ENCODE peak calls at places on chromosomes 7 and 10, in four cellular contexts. One of them, this sample, is unnamed.

GRCh38 chr7:1859266-1860035 is 189.4 kb downstream of the ELFN1 start:
- DNase-seq in A549: no peak
- DNase-seq in K562: no peak
- DNase-seq in HepG2: no peak
- DNase-seq in this sample: no peak

GRCh38 chr10:14653271-14654161 is 121.2 kb downstream of the FAM107B start:
- DNase-seq in A549: peak
- DNase-seq in K562: no peak
- DNase-seq in HepG2: no peak
- DNase-seq in this sample: peak

GRCh38 chr10:93656155-93656554 is 43.8 kb downstream of the PDE6C start:
- DNase-seq in K562: no peak
- DNase-seq in A549: peak
- DNase-seq in HepG2: no peak
- DNase-seq in this sample: no peak

GRCh38 chr7:68718059-68718685 is 880.1 kb upstream of the AUTS2 start:
- DNase-seq in A549: no peak
- DNase-seq in K562: no peak
- DNase-seq in HepG2: no peak
- DNase-seq in this sample: no peak

GRCh38 chr7:141785711-141786552 is 4.1 kb upstream of the TAS2R5 start:
- DNase-seq in A549: peak
- DNase-seq in HepG2: peak
- DNase-seq in K562: peak
- DNase-seq in this sample: peak

GRCh38 chr7:768881-769504 is 41.9 kb upstream of the PRKAR1B start:
- DNase-seq in HepG2: no peak
- DNase-seq in A549: no peak
- DNase-seq in K562: peak
- DNase-seq in this sample: no peak

GRCh38 chr10:127612-128432 is 7.4 kb upstream of the ZMYND11 start:
- DNase-seq in K562: no peak
- DNase-seq in HepG2: no peak
- DNase-seq in A549: no peak
- DNase-seq in this sample: no peak

GRCh38 chr7:131098527-131098926 is 229.1 kb upstream of the MKLN1 start:
- DNase-seq in HepG2: no peak
- DNase-seq in A549: no peak
- DNase-seq in K562: no peak
- DNase-seq in this sample: no peak

GRCh38 chr10:69768386-69768785 is 33.3 kb upstream of the COL13A1 start:
- DNase-seq in A549: no peak
- DNase-seq in K562: no peak
- DNase-seq in HepG2: no peak
- DNase-seq in this sample: no peak

GRCh38 chr10:97243836-97244235 is 48.6 kb downstream of the ARHGAP19 start:
- DNase-seq in HepG2: no peak
- DNase-seq in A549: no peak
- DNase-seq in K562: no peak
- DNase-seq in this sample: no peak

GRCh38 chr10:44650576-44651394 is 260.4 kb upstream of the TMEM72 start:
- DNase-seq in HepG2: no peak
- DNase-seq in A549: no peak
- DNase-seq in K562: no peak
- DNase-seq in this sample: no peak

GRCh38 chr7:25173184-25173583 is 48.1 kb upstream of the CYCS start:
- DNase-seq in A549: no peak
- DNase-seq in HepG2: no peak
- DNase-seq in K562: no peak
- DNase-seq in this sample: no peak

GRCh38 chr10:122815458-122815857 is 30.2 kb downstream of the CUZD1 start:
- DNase-seq in HepG2: no peak
- DNase-seq in K562: no peak
- DNase-seq in A549: no peak
- DNase-seq in this sample: no peak

GRCh38 chr10:83012866-83013265 is 1126.4 kb upstream of the GHITM start:
- DNase-seq in A549: no peak
- DNase-seq in HepG2: no peak
- DNase-seq in K562: no peak
- DNase-seq in this sample: no peak

GRCh38 chr7:94395141-94396041 is 696 bp downstream of the COL1A2 start:
- DNase-seq in A549: peak
- DNase-seq in K562: peak
- DNase-seq in HepG2: peak
- DNase-seq in this sample: peak

GRCh38 chr10:32204606-32205005 is 142.4 kb downstream of the EPC1 start:
- DNase-seq in HepG2: no peak
- DNase-seq in A549: no peak
- DNase-seq in K562: no peak
- DNase-seq in this sample: no peak

GRCh38 chr10:77592946-77593636 is 44.5 kb downstream of the KCNMA1 start:
- DNase-seq in A549: peak
- DNase-seq in HepG2: no peak
- DNase-seq in K562: peak
- DNase-seq in this sample: peak

GRCh38 chr7:82605247-82605864 is 161.8 kb upstream of the CACNA2D1 start:
- DNase-seq in K562: peak
- DNase-seq in A549: peak
- DNase-seq in HepG2: peak
- DNase-seq in this sample: peak

GRCh38 chr10:128739937-128740336 is 613.7 kb upstream of the MKI67 start:
- DNase-seq in HepG2: no peak
- DNase-seq in A549: peak
- DNase-seq in K562: peak
- DNase-seq in this sample: no peak

GRCh38 chr10:77700086-77700485 is 62.5 kb upstream of the KCNMA1 start:
- DNase-seq in K562: no peak
- DNase-seq in HepG2: no peak
- DNase-seq in A549: no peak
- DNase-seq in this sample: no peak

GRCh38 chr10:102247724-102248123 is 2.4 kb downstream of the GBF1 start:
- DNase-seq in A549: no peak
- DNase-seq in K562: no peak
- DNase-seq in HepG2: no peak
- DNase-seq in this sample: no peak

GRCh38 chr7:116142850-116143249 is 67.5 kb upstream of the TES start:
- DNase-seq in HepG2: no peak
- DNase-seq in A549: no peak
- DNase-seq in K562: no peak
- DNase-seq in this sample: no peak

GRCh38 chr7:82810558-82811259 is 352.0 kb downstream of the PCLO start:
- DNase-seq in K562: peak
- DNase-seq in A549: peak
- DNase-seq in HepG2: peak
- DNase-seq in this sample: peak

GRCh38 chr10:37754538-37755323 is 102.7 kb downstream of the ZNF248 start:
- DNase-seq in K562: peak
- DNase-seq in HepG2: peak
- DNase-seq in A549: peak
- DNase-seq in this sample: no peak

GRCh38 chr7:41760293-41760692 is 57.4 kb upstream of the INHBA start:
- DNase-seq in A549: no peak
- DNase-seq in K562: no peak
- DNase-seq in HepG2: no peak
- DNase-seq in this sample: peak

GRCh38 chr7:137985253-137985896 is 16.5 kb downstream of the CREB3L2 start:
- DNase-seq in HepG2: peak
- DNase-seq in K562: no peak
- DNase-seq in A549: no peak
- DNase-seq in this sample: peak

GRCh38 chr7:69683002-69683401 is 84.7 kb downstream of the AUTS2 start:
- DNase-seq in HepG2: no peak
- DNase-seq in K562: no peak
- DNase-seq in A549: no peak
- DNase-seq in this sample: no peak

GRCh38 chr10:16996530-16996964 is 133.1 kb downstream of the CUBN start:
- DNase-seq in K562: no peak
- DNase-seq in A549: no peak
- DNase-seq in HepG2: no peak
- DNase-seq in this sample: peak

GRCh38 chr10:98265403-98266378 is 2.3 kb downstream of the LOXL4 start:
- DNase-seq in K562: no peak
- DNase-seq in HepG2: no peak
- DNase-seq in A549: no peak
- DNase-seq in this sample: no peak

GRCh38 chr7:18555968-18556367 is 60.4 kb downstream of the HDAC9 start:
- DNase-seq in A549: no peak
- DNase-seq in K562: no peak
- DNase-seq in HepG2: no peak
- DNase-seq in this sample: no peak

GRCh38 chr10:130714700-130715467 is 578.7 kb downstream of the GLRX3 start:
- DNase-seq in HepG2: no peak
- DNase-seq in A549: no peak
- DNase-seq in K562: no peak
- DNase-seq in this sample: no peak

GRCh38 chr10:122113161-122113944 is 124.4 kb downstream of the TACC2 start:
- DNase-seq in K562: no peak
- DNase-seq in A549: peak
- DNase-seq in HepG2: peak
- DNase-seq in this sample: peak

GRCh38 chr10:51423121-51423452 is 276.3 kb downstream of the CSTF2T start:
- DNase-seq in A549: no peak
- DNase-seq in HepG2: no peak
- DNase-seq in K562: no peak
- DNase-seq in this sample: no peak

GRCh38 chr10:50623299-50624153 is at the start of gene SGMS1:
- DNase-seq in K562: peak
- DNase-seq in A549: peak
- DNase-seq in HepG2: peak
- DNase-seq in this sample: peak

GRCh38 chr7:151454306-151454705 is 14.4 kb upstream of the CRYGN start:
- DNase-seq in K562: no peak
- DNase-seq in HepG2: no peak
- DNase-seq in A549: no peak
- DNase-seq in this sample: no peak

GRCh38 chr10:116001266-116001857 is 271.6 kb downstream of the GFRA1 start:
- DNase-seq in A549: no peak
- DNase-seq in HepG2: no peak
- DNase-seq in K562: no peak
- DNase-seq in this sample: no peak

GRCh38 chr7:85529831-85530230 is 343.0 kb upstream of the SEMA3D start:
- DNase-seq in HepG2: no peak
- DNase-seq in A549: no peak
- DNase-seq in K562: no peak
- DNase-seq in this sample: peak

GRCh38 chr7:44538798-44539668 is 2.1 kb downstream of the NPC1L1 start:
- DNase-seq in K562: no peak
- DNase-seq in HepG2: no peak
- DNase-seq in A549: no peak
- DNase-seq in this sample: no peak

GRCh38 chr10:103905441-103905840 is 12.5 kb downstream of the STN1 start:
- DNase-seq in K562: no peak
- DNase-seq in A549: no peak
- DNase-seq in HepG2: no peak
- DNase-seq in this sample: no peak
- H3K4me3 ChIP-seq in K562: no peak
- H3K4me3 ChIP-seq in A549: no peak
- H3K4me3 ChIP-seq in HepG2: no peak
- H3K4me3 ChIP-seq in this sample: no peak

GRCh38 chr10:21100871-21101514 is 203.9 kb upstream of the NEBL start:
- DNase-seq in HepG2: no peak
- DNase-seq in K562: no peak
- DNase-seq in A549: no peak
- DNase-seq in this sample: no peak
- TF ChIP-seq MAZ in HepG2: no peak
- TF ChIP-seq MAZ in K562: no peak
- TF ChIP-seq MAZ in A549: no peak
- TF ChIP-seq MAZ in this sample: no peak

DNA sequence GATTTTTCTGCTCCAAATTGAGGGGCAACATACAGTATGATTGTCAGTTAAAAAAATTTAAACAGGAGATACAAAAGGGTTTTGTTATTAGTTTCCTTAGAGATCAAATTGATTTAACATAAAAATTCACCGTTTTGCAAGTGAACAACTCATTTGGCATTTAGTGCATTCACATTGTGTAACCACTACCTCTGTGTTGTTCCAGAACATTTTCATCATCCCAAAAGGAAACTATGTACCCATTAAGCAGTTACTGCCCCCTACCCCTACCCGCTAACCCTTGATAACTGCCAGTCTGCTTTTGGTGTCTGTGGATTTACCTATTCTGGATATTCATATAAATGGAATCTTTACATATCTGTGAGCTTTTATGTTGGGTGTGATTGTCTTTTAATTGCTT is 3.1 kb downstream of the ZRANB1 start:
- DNase-seq in A549: no peak
- DNase-seq in HepG2: no peak
- DNase-seq in K562: no peak
- DNase-seq in this sample: peak
- H3K4me3 ChIP-seq in A549: no peak
- H3K4me3 ChIP-seq in HepG2: no peak
- H3K4me3 ChIP-seq in K562: no peak
- H3K4me3 ChIP-seq in this sample: no peak

GRCh38 chr10:80118669-80119068 is 13.9 kb upstream of the PLAC9 start:
- DNase-seq in HepG2: no peak
- DNase-seq in K562: no peak
- DNase-seq in A549: no peak
- DNase-seq in this sample: no peak
- TF ChIP-seq MAZ in HepG2: no peak
- TF ChIP-seq MAZ in K562: no peak
- TF ChIP-seq MAZ in A549: no peak
- TF ChIP-seq MAZ in this sample: no peak

DNA sequence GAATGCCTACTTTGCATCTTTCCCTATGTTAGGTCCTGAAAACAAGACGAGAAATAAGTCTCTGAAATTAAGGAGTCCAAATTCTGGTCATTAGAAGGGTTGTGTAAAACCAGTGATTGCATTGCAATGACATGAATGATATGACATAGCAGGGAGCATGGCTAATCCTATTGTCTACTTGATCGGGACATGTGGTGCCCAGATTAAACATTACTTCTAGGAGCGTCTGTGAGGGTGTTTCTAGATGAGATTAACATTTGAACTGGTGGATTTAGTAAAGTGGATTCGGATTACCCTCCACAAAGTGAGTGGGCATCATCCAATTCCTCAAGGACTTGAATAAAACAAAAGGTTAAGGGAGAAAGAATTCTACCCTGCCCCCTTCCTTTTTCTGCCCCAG is 434.9 kb upstream of the KLF6 start:
- DNase-seq in A549: no peak
- DNase-seq in K562: no peak
- DNase-seq in HepG2: no peak
- DNase-seq in this sample: no peak
- H3K4me3 ChIP-seq in A549: no peak
- H3K4me3 ChIP-seq in K562: no peak
- H3K4me3 ChIP-seq in HepG2: no peak
- H3K4me3 ChIP-seq in this sample: no peak

DNA sequence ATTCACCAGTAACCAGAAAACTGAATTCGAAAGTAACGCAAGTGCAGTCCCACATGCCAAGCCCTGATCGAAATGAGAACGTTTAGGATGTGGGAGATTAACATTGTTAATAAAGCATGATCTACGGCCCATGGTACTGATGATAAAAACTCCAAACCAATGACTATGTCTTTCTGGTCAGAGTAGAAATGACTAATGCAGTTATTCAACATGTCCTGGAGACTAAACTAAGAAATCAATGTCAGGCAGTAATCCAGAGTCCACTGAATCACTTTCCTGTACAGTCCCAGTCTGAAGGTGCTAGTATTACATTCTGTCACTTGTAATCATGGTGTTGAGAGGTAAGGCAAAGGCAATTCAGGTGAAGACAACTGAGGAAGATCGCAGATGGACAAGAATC is 14.4 kb downstream of the NPSR1 start:
- DNase-seq in HepG2: no peak
- DNase-seq in A549: no peak
- DNase-seq in K562: no peak
- DNase-seq in this sample: peak
- TF ChIP-seq MAZ in HepG2: no peak
- TF ChIP-seq MAZ in A549: no peak
- TF ChIP-seq MAZ in K562: no peak
- TF ChIP-seq MAZ in this sample: no peak